ENCODE peak calls at places on chromosomes 2 and 18, in five cellular contexts. D is sciatic nerve; N is activated naive CD4-positive, alpha-beta T cell treated with Interleukin-2 at 50 U/mL for 16 hours; W is skeletal muscle cell; B is lower lobe of right lung. L is an unnamed sample.

GRCh38 chr2:50840346-50841124 is 191.4 kb downstream of the NRXN1 start:
- DNase-seq in D (no peak), N (no peak), W (no peak), B (no peak), L (no peak)

GRCh38 chr2:204776781-204777559 is 231.7 kb downstream of the PARD3B start:
- DNase-seq in D (no peak), N (no peak), W (peak), B (no peak), L (no peak)

GRCh38 chr2:144708641-144709040 is 188.7 kb upstream of the ZEB2 start:
- DNase-seq in D (no peak), N (no peak), W (no peak), B (no peak), L (no peak)

GRCh38 chr2:3535794-3536681 is 16.7 kb upstream of the ADI1 start:
- DNase-seq in D (peak), N (no peak), W (peak), B (peak), L (no peak)

GRCh38 chr2:55175254-55176093 is 56.6 kb downstream of the CLHC1 start:
- DNase-seq in D (no peak), N (no peak), W (no peak), B (no peak), L (no peak)

GRCh38 chr2:238141541-238142318 is 3.3 kb downstream of the KLHL30 start:
- DNase-seq in D (no peak), N (no peak), W (no peak), B (peak), L (no peak)

GRCh38 chr2:55103039-55103438 is 52.8 kb upstream of the RTN4 start:
- DNase-seq in D (no peak), N (no peak), W (no peak), B (no peak), L (no peak)

GRCh38 chr18:35019929-35020328 is 21.3 kb upstream of the MAPRE2 start:
- DNase-seq in D (no peak), N (no peak), W (peak), B (no peak), L (no peak)

GRCh38 chr2:68764041-68764780 is 29.6 kb downstream of the ARHGAP25 start:
- DNase-seq in D (no peak), N (no peak), W (no peak), B (no peak), L (no peak)

GRCh38 chr2:150204449-150204848 is 283.0 kb downstream of the RND3 start:
- DNase-seq in D (no peak), N (no peak), W (peak), B (no peak), L (no peak)

GRCh38 chr18:10690376-10690775 is 164.5 kb downstream of the NAPG start:
- DNase-seq in D (no peak), N (no peak), W (no peak), B (no peak), L (no peak)

GRCh38 chr2:206259615-206260426 is 14.6 kb upstream of the ZDBF2 start:
- DNase-seq in D (no peak), N (no peak), W (no peak), B (no peak), L (no peak)

GRCh38 chr2:147030966-147031760 is 813.7 kb upstream of the ACVR2A start:
- DNase-seq in D (no peak), N (no peak), W (no peak), B (no peak), L (no peak)

GRCh38 chr18:79548621-79548985 is 131.0 kb upstream of the CTDP1 start:
- DNase-seq in D (no peak), N (no peak), W (no peak), B (no peak), L (peak)

GRCh38 chr2:238701907-238702206 is 146.0 kb upstream of the TWIST2 start:
- DNase-seq in D (no peak), N (no peak), W (no peak), B (no peak), L (no peak)

GRCh38 chr18:6200375-6200774 is 214.3 kb downstream of the L3MBTL4 start:
- DNase-seq in D (no peak), N (no peak), W (no peak), B (no peak), L (no peak)

GRCh38 chr18:54765636-54766035 is 62.6 kb upstream of the RAB27B start:
- DNase-seq in D (no peak), N (no peak), W (no peak), B (no peak), L (no peak)

GRCh38 chr2:98412751-98413445 is 31.8 kb upstream of the INPP4A start:
- DNase-seq in D (no peak), N (peak), W (no peak), B (no peak), L (no peak)

L was measured in chondrocyte.